ENCODE peak calls at places on chromosomes 13 and 19, in ten cellular contexts. T, U, V, D, Q, C, K, R, J and F are unnamed samples. For H3K36me3, the result is how much of the 10 kb centered on the place peaks cover.

GRCh38 chr19:45782162-45782623 is at the start of gene DMPK:
- DNase-seq in T (peak), U (no peak), V (peak), D (peak), Q (no peak), C (peak), K (no peak), R (peak), J (no peak), F (peak)

GRCh38 chr13:27006519-27007161 is 165.0 kb downstream of the USP12 start:
- DNase-seq in T (no peak), U (no peak), V (no peak), D (no peak), Q (peak), C (no peak), K (peak), R (no peak), J (peak), F (peak)

GRCh38 chr19:50478901-50479715 is 2.5 kb upstream of the GARIN5A start:
- DNase-seq in T (no peak), U (no peak), V (no peak), D (no peak), Q (no peak), C (no peak), K (no peak), R (no peak), J (peak), F (peak)

GRCh38 chr19:2215281-2215751 is 20.8 kb downstream of the PLEKHJ1 start:
- DNase-seq in T (no peak), U (no peak), V (no peak), D (no peak), Q (no peak), C (no peak), K (no peak), R (no peak), J (no peak), F (no peak)

GRCh38 chr19:6707658-6708018 is 12.8 kb downstream of the C3 start:
- DNase-seq in T (no peak), U (no peak), V (peak), D (no peak), Q (no peak), C (no peak), K (no peak), R (no peak), J (no peak), F (no peak)

GRCh38 chr19:29583196-29584006 is 22.7 kb upstream of the POP4 start:
- DNase-seq in T (no peak), U (no peak), V (no peak), D (no peak), Q (no peak), C (no peak), K (no peak), R (no peak), J (peak), F (no peak)

GRCh38 chr19:36207605-36208252 is 6.7 kb downstream of the ZNF565 start:
- DNase-seq in T (no peak), U (no peak), V (no peak), D (no peak), Q (no peak), C (no peak), K (no peak), R (no peak), J (no peak), F (no peak)

GRCh38 chr19:14127176-14127575 is 9.2 kb downstream of the ASF1B start:
- DNase-seq in T (no peak), U (no peak), V (peak), D (no peak), Q (no peak), C (no peak), K (peak), R (no peak), J (no peak), F (no peak)

GRCh38 chr13:21079761-21080730 is 18.7 kb upstream of the LATS2 start:
- DNase-seq in T (peak), U (no peak), V (peak), D (no peak), Q (no peak), C (no peak), K (no peak), R (no peak), J (peak), F (no peak)

GRCh38 chr19:3796358-3796757 is 10.2 kb upstream of the MATK start:
- DNase-seq in T (no peak), U (no peak), V (no peak), D (no peak), Q (no peak), C (no peak), K (no peak), R (no peak), J (no peak), F (no peak)

GRCh38 chr13:48531416-48532145 is 1.3 kb downstream of the RCBTB2 start:
- DNase-seq in T (no peak), U (no peak), V (no peak), D (peak), Q (no peak), C (peak), K (no peak), R (no peak), J (no peak), F (no peak)

GRCh38 chr13:40164137-40164536 is 502.3 kb downstream of the FOXO1 start:
- DNase-seq in T (peak), U (peak), V (no peak), D (no peak), Q (no peak), C (no peak), K (no peak), R (no peak), J (no peak), F (no peak)

GRCh38 chr19:10173527-10173926 is 21.2 kb downstream of the DNMT1 start:
- DNase-seq in T (no peak), U (no peak), V (no peak), D (no peak), Q (no peak), C (no peak), K (no peak), R (no peak), J (peak), F (no peak)

GRCh38 chr13:43697323-43697722 is 89.4 kb downstream of the ENOX1 start:
- DNase-seq in T (no peak), U (no peak), V (no peak), D (no peak), Q (no peak), C (no peak), K (no peak), R (no peak), J (no peak), F (no peak)

GRCh38 chr13:77185721-77186120 is 141.2 kb downstream of the MYCBP2 start:
- DNase-seq in T (no peak), U (no peak), V (no peak), D (no peak), Q (no peak), C (no peak), K (no peak), R (no peak), J (no peak), F (no peak)

GRCh38 chr13:92197669-92198068 is 799.2 kb downstream of the GPC5 start:
- DNase-seq in T (no peak), U (no peak), V (no peak), D (no peak), Q (no peak), C (no peak), K (no peak), R (no peak), J (peak), F (no peak)

GRCh38 chr13:30111810-30112209 is 195.5 kb downstream of the KATNAL1 start:
- DNase-seq in T (no peak), U (no peak), V (no peak), D (no peak), Q (no peak), C (no peak), K (no peak), R (no peak), J (no peak), F (no peak)

GRCh38 chr13:49304763-49305695 is 57.3 kb downstream of the CDADC1 start:
- DNase-seq in T (no peak), U (no peak), V (no peak), D (no peak), Q (no peak), C (no peak), K (no peak), R (no peak), J (no peak), F (no peak)

GRCh38 chr13:60261432-60262351 is 98.0 kb upstream of the DIAPH3 start:
- DNase-seq in T (no peak), U (no peak), V (no peak), D (no peak), Q (no peak), C (no peak), K (no peak), R (no peak), J (no peak), F (no peak)

GRCh38 chr13:48500652-48501197 is 32.2 kb downstream of the RCBTB2 start:
- DNase-seq in T (no peak), U (no peak), V (no peak), D (no peak), Q (peak), C (no peak), K (no peak), R (no peak), J (peak), F (no peak)

GRCh38 chr13:43895940-43896339 is 16.2 kb downstream of the LACC1 start:
- DNase-seq in T (no peak), U (no peak), V (no peak), D (no peak), Q (no peak), C (no peak), K (no peak), R (no peak), J (peak), F (no peak)

GRCh38 chr13:113548778-113549621 is 35.6 kb upstream of the TFDP1 start:
- DNase-seq in T (no peak), U (no peak), V (no peak), D (no peak), Q (no peak), C (peak), K (peak), R (no peak), J (no peak), F (peak)

GRCh38 chr19:50357178-50358100 is 8.0 kb downstream of the NAPSA start:
- DNase-seq in T (peak), U (no peak), V (peak), D (peak), Q (peak), C (peak), K (peak), R (peak), J (peak), F (peak)

GRCh38 chr13:53017433-53017970 is 11.1 kb upstream of the OLFM4 start:
- DNase-seq in T (no peak), U (no peak), V (no peak), D (no peak), Q (no peak), C (no peak), K (peak), R (no peak), J (no peak), F (no peak)

GRCh38 chr13:75704942-75705320 is 68.8 kb downstream of the LMO7 start:
- DNase-seq in T (no peak), U (no peak), V (no peak), D (no peak), Q (peak), C (no peak), K (peak), R (no peak), J (no peak), F (no peak)

GRCh38 chr13:95601216-95601615 is 43.3 kb downstream of the DZIP1 start:
- DNase-seq in T (no peak), U (no peak), V (no peak), D (no peak), Q (no peak), C (no peak), K (no peak), R (no peak), J (no peak), F (no peak)

GRCh38 chr19:3117746-3118145 is 18.1 kb upstream of the GNA15 start:
- DNase-seq in T (no peak), U (no peak), V (no peak), D (no peak), Q (no peak), C (no peak), K (no peak), R (no peak), J (no peak), F (no peak)

GRCh38 chr19:46180701-46181385 is 32.8 kb downstream of the IGFL2 start:
- DNase-seq in T (no peak), U (no peak), V (no peak), D (no peak), Q (no peak), C (no peak), K (no peak), R (no peak), J (peak), F (no peak)

GRCh38 chr13:98556968-98557591 is 19.8 kb downstream of the STK24 start:
- DNase-seq in T (no peak), U (no peak), V (no peak), D (no peak), Q (no peak), C (peak), K (no peak), R (no peak), J (peak), F (peak)

GRCh38 chr19:52687658-52688057 is 47.2 kb downstream of the ZNF611 start:
- DNase-seq in T (no peak), U (no peak), V (no peak), D (no peak), Q (no peak), C (no peak), K (no peak), R (no peak), J (no peak), F (no peak)

GRCh38 chr13:93296584-93296983 is 70.0 kb downstream of the GPC6 start:
- DNase-seq in T (no peak), U (no peak), V (no peak), D (no peak), Q (no peak), C (no peak), K (no peak), R (no peak), J (peak), F (no peak)

GRCh38 chr13:21006141-21007005 is 55.0 kb downstream of the LATS2 start:
- DNase-seq in T (peak), U (no peak), V (no peak), D (no peak), Q (no peak), C (no peak), K (peak), R (no peak), J (no peak), F (no peak)

GRCh38 chr13:112447761-112448603 is 71.8 kb downstream of the SPACA7 start:
- DNase-seq in T (peak), U (no peak), V (no peak), D (no peak), Q (peak), C (no peak), K (no peak), R (no peak), J (no peak), F (no peak)

GRCh38 chr13:42574435-42575311 is 721 bp downstream of the TNFSF11 start:
- DNase-seq in T (no peak), U (no peak), V (no peak), D (no peak), Q (no peak), C (no peak), K (no peak), R (no peak), J (no peak), F (no peak)

GRCh38 chr13:19604306-19604705 is 29.2 kb upstream of the MPHOSPH8 start:
- DNase-seq in T (no peak), U (no peak), V (no peak), D (no peak), Q (no peak), C (no peak), K (no peak), R (no peak), J (no peak), F (no peak)

GRCh38 chr19:52722062-52723005 is 12.5 kb downstream of the ZNF611 start:
- DNase-seq in T (no peak), U (no peak), V (no peak), D (no peak), Q (no peak), C (no peak), K (no peak), R (no peak), J (peak), F (no peak)

GRCh38 chr19:32652893-32653625 is 21.9 kb downstream of the ANKRD27 start:
- DNase-seq in T (peak), U (no peak), V (peak), D (peak), Q (peak), C (peak), K (peak), R (peak), J (peak), F (no peak)

GRCh38 chr13:51262501-51263211 is 40.5 kb downstream of the FAM124A start:
- DNase-seq in T (no peak), U (no peak), V (no peak), D (no peak), Q (no peak), C (no peak), K (no peak), R (no peak), J (no peak), F (peak)

GRCh38 chr19:41299755-41300089 is 10.2 kb upstream of the CCDC97 start:
- DNase-seq in T (peak), U (no peak), V (peak), D (peak), Q (peak), C (no peak), K (peak), R (peak), J (peak), F (no peak)
- H3K36me3 ChIP-seq in T (half or more), U (under half), V (under half), D (under half), Q (half or more), C (under half), K (half or more), R (half or more), J (half or more), F (half or more)

GRCh38 chr19:48476176-48476575 is 7.0 kb downstream of the CYTH2 start:
- DNase-seq in T (no peak), U (no peak), V (no peak), D (no peak), Q (no peak), C (no peak), K (no peak), R (no peak), J (no peak), F (no peak)
- H3K36me3 ChIP-seq in T (half or more), U (under half), V (under half), D (under half), Q (half or more), C (under half), K (half or more), R (half or more), J (half or more), F (half or more)

GRCh38 chr19:15456441-15456840 is 6.7 kb upstream of the WIZ start:
- DNase-seq in T (no peak), U (no peak), V (no peak), D (no peak), Q (no peak), C (no peak), K (no peak), R (no peak), J (no peak), F (no peak)

GRCh38 chr19:15457701-15458484 is 6.5 kb downstream of the RASAL3 start:
- DNase-seq in T (no peak), U (no peak), V (no peak), D (no peak), Q (no peak), C (no peak), K (no peak), R (no peak), J (no peak), F (no peak)

GRCh38 chr19:15456871-15457700 is 7.3 kb downstream of the RASAL3 start:
- DNase-seq in T (no peak), U (no peak), V (no peak), D (no peak), Q (no peak), C (peak), K (no peak), R (no peak), J (no peak), F (peak)

GRCh38 chr19:15454371-15454800 is 4.6 kb upstream of the WIZ start:
- DNase-seq in T (no peak), U (no peak), V (no peak), D (no peak), Q (no peak), C (no peak), K (no peak), R (no peak), J (no peak), F (no peak)

GRCh38 chr19:15455996-15456395 is 6.2 kb upstream of the WIZ start:
- DNase-seq in T (no peak), U (no peak), V (no peak), D (no peak), Q (no peak), C (no peak), K (no peak), R (no peak), J (no peak), F (no peak)
- H3K36me3 ChIP-seq in T (under half), U (under half), V (under half), D (under half), Q (under half), C (under half), K (under half), R (under half), J (under half), F (under half)

GRCh38 chr19:39423258-39424086 is 11.0 kb downstream of the PLEKHG2 start:
- DNase-seq in T (no peak), U (no peak), V (no peak), D (no peak), Q (no peak), C (no peak), K (no peak), R (peak), J (no peak), F (no peak)
- H3K36me3 ChIP-seq in T (half or more), U (under half), V (under half), D (under half), Q (under half), C (under half), K (under half), R (half or more), J (half or more), F (half or more)

DNA sequence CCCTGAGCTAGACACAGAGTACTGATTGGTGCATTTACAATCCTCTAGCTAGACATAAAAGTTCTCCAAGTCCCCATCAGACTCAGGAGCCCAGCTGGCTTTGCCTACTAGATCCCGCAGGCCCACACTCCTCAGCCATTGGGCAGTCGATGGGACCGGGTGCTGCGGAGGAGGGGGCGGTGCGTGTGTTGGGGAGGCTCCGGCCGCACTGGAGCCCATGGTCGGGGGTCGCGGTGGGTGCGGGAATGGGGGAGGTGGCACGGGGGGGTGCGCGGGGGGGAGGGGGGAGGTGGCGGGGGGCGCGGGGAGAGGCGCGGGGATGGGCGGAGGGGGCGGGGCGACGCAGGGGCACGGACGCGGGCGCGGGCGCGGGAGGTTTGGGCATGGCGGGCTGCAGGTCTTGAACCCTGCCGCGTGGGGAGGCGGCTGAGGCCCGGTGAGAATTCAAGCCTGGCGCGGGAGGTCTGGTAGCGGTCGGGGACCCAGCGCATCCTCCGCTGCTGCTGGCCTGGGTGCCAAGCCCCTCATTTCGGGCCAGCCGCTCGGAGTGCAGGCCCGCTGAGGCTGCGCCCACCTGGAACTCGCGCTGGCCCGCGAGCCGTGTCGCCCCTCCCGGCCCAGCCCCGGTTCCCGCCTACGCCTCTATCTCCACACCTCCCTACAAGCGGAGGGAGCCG is 674.1 kb downstream of the SLITRK5 start:
- DNase-seq in T (no peak), U (no peak), V (no peak), D (no peak), Q (no peak), C (peak), K (no peak), R (no peak), J (no peak), F (no peak)
- H3K36me3 ChIP-seq in T (under half), U (under half), V (under half), D (under half), Q (under half), C (under half), K (under half), R (under half), J (under half), F (under half)

DNA sequence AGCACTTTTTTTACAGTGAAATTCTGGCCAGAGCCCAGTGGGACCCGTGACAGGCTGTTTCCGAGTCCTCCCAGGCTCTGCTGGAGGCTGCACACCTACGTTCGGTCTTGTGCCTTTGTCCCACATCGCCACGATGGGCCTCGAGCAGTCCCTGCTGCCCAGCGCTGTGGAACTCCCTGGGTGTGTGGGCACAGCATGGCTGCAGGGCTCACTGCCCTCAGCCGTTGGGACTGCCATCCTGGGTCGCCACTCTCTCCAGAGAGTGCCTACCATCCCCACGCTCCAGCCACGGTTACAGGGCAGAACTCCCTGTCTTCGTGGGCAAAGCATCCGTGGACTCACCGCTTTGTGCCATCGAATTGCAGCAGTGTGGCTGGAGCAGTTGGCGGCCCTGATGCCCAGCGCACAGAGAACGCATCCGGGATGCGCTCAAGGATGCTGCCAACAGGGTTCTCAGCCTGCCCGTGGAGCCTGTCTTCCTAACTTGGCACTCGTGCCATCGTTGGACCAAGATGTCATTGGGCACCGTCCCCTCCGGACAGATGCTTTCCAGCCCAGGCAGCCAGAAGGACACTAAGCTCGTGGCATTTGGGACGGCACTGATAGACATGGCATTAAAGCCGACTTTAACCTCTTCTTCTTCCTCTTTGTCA is 85.0 kb upstream of the ARHGEF7 start:
- DNase-seq in T (no peak), U (no peak), V (no peak), D (no peak), Q (no peak), C (no peak), K (no peak), R (no peak), J (no peak), F (no peak)
- H3K36me3 ChIP-seq in T (under half), U (under half), V (under half), D (under half), Q (under half), C (under half), K (under half), R (under half), J (under half), F (under half)